ENCODE peak calls at places on chromosomes 2 and 18, in nine cellular contexts. G is astrocyte, X is iris pigment epithelial cell, F is ureter, J is Kasumi-1, N is LoVo, H is nephron progenitor cell, D is NCI-H1105 treated with DMSO at 0.1 percent for 48 hours, I is GDM1. A is an unnamed sample.

GRCh38 chr2:67309281-67309680 is 87.9 kb upstream of the ETAA1 start:
- DNase-seq in F (no peak), I (no peak), D (no peak), H (no peak), J (no peak), N (no peak), X (peak), G (no peak), A (peak)

GRCh38 chr2:130807659-130808385 is 28.9 kb upstream of the ARHGEF4 start:
- DNase-seq in G (no peak), I (no peak), D (peak), N (peak), J (no peak), X (no peak), H (no peak), F (peak), A (no peak)

GRCh38 chr2:224638338-224638823 is 53.2 kb upstream of the CUL3 start:
- DNase-seq in I (no peak), J (no peak), D (no peak), H (no peak), G (peak), X (no peak), F (no peak), N (peak), A (no peak)

GRCh38 chr2:120983344-120983743 is 247.7 kb downstream of the GLI2 start:
- DNase-seq in G (no peak), D (no peak), J (no peak), F (no peak), I (no peak), N (no peak), X (no peak), H (no peak), A (no peak)

GRCh38 chr2:58539973-58540372 is 298.8 kb upstream of the FANCL start:
- DNase-seq in H (no peak), F (no peak), G (peak), N (no peak), D (no peak), X (no peak), J (no peak), I (no peak), A (peak)

GRCh38 chr18:21439453-21439852 is 161.1 kb downstream of the ESCO1 start:
- DNase-seq in F (no peak), J (no peak), G (peak), I (no peak), N (peak), D (no peak), H (no peak), X (peak), A (peak)

GRCh38 chr2:201452058-201452736 is 657 bp downstream of the STRADB start:
- DNase-seq in I (no peak), X (no peak), N (peak), G (no peak), F (no peak), D (no peak), J (peak), H (no peak), A (peak)

GRCh38 chr2:241768850-241769249 is 7.8 kb upstream of the GAL3ST2 start:
- DNase-seq in J (no peak), I (no peak), F (no peak), N (no peak), X (no peak), G (no peak), D (no peak), H (no peak), A (no peak)

GRCh38 chr2:10030311-10030736 is 13.0 kb upstream of the KLF11 start:
- DNase-seq in H (no peak), G (no peak), I (no peak), N (no peak), X (no peak), F (no peak), D (no peak), J (no peak), A (no peak)

GRCh38 chr2:232781765-232782164 is 5.4 kb upstream of the KCNJ13 start:
- DNase-seq in F (no peak), J (no peak), I (no peak), H (no peak), G (peak), X (peak), N (peak), D (no peak), A (peak)

GRCh38 chr18:75638597-75639467 is 211.3 kb upstream of the SMIM21 start:
- DNase-seq in J (peak), H (peak), X (no peak), N (no peak), G (peak), D (peak), F (no peak), I (no peak), A (peak)

GRCh38 chr2:75828826-75829225 is 118.1 kb upstream of the GCFC2 start:
- DNase-seq in J (no peak), F (no peak), D (no peak), H (no peak), G (no peak), N (no peak), X (no peak), I (no peak), A (no peak)

GRCh38 chr2:10028988-10029874 is 14.1 kb upstream of the KLF11 start:
- DNase-seq in G (no peak), J (peak), D (no peak), H (peak), I (peak), N (no peak), F (peak), X (no peak), A (peak)

GRCh38 chr2:217749009-217749408 is 253.8 kb downstream of the TNS1 start:
- DNase-seq in J (no peak), X (no peak), H (no peak), G (no peak), D (no peak), F (peak), I (no peak), N (no peak), A (no peak)

GRCh38 chr2:197152451-197153228 is 157.9 kb downstream of the ANKRD44 start:
- DNase-seq in G (peak), J (peak), X (peak), I (peak), D (no peak), F (no peak), N (no peak), H (no peak), A (peak)

GRCh38 chr2:2566396-2567323 is 235.6 kb upstream of the MYT1L start:
- DNase-seq in J (no peak), X (no peak), G (no peak), N (no peak), D (no peak), F (no peak), H (no peak), I (no peak), A (no peak)

GRCh38 chr2:10332402-10333246 is 29.9 kb downstream of the HPCAL1 start:
- DNase-seq in H (no peak), F (no peak), N (no peak), D (no peak), G (no peak), X (no peak), I (no peak), J (no peak), A (no peak)

GRCh38 chr2:178834086-178834485 is 26.9 kb upstream of the TTN start:
- DNase-seq in H (no peak), D (no peak), F (no peak), I (no peak), X (no peak), J (no peak), G (no peak), N (no peak), A (no peak)

GRCh38 chr2:120930861-120931260 is 195.2 kb downstream of the GLI2 start:
- DNase-seq in J (no peak), D (no peak), X (no peak), G (peak), N (no peak), F (no peak), H (no peak), I (no peak), A (peak)

GRCh38 chr2:207394812-207395534 is 134.8 kb upstream of the CREB1 start:
- DNase-seq in I (no peak), F (no peak), X (peak), D (no peak), G (peak), N (peak), H (no peak), J (no peak), A (peak)

GRCh38 chr18:5457467-5457957 is 86.3 kb downstream of the EPB41L3 start:
- DNase-seq in J (no peak), G (no peak), I (no peak), F (no peak), H (no peak), D (no peak), N (no peak), X (no peak), A (no peak)

GRCh38 chr2:69171070-69171811 is 158.3 kb downstream of the ANTXR1 start:
- DNase-seq in J (no peak), I (no peak), F (no peak), N (no peak), H (no peak), G (no peak), D (no peak), X (no peak), A (peak)

GRCh38 chr2:184119920-184120820 is 478.2 kb upstream of the ZNF804A start:
- DNase-seq in J (no peak), X (no peak), G (peak), H (no peak), N (no peak), I (no peak), F (no peak), D (no peak), A (no peak)

GRCh38 chr2:1460851-1461418 is 47.7 kb downstream of the TPO start:
- DNase-seq in G (no peak), N (no peak), H (no peak), X (no peak), J (no peak), D (no peak), I (no peak), F (no peak), A (no peak)

A was measured in EH.